ENCODE peak calls at places on chromosomes 3 and 15, in five cellular contexts. G, F, P, M and T are unnamed samples.

GRCh38 chr3:38397320-38397719 is 50.7 kb downstream of the XYLB start:
- DNase-seq in F (peak; percentile 20), G (no peak), M (no peak), P (no peak), T (no peak)

GRCh38 chr15:58228708-58229107 is 90.5 kb downstream of the AQP9 start:
- DNase-seq in F (peak; percentile 76), P (no peak), M (no peak), G (no peak), T (no peak)

GRCh38 chr3:87287025-87287424 is 10.6 kb upstream of the POU1F1 start:
- DNase-seq in G (no peak), F (peak; percentile 59), P (no peak), M (no peak), T (no peak)

GRCh38 chr3:43876648-43877047 is 185.9 kb downstream of the ABHD5 start:
- DNase-seq in P (no peak), F (no peak), M (no peak), G (no peak), T (no peak)

GRCh38 chr3:192851821-192852352 is 65.8 kb downstream of the MB21D2 start:
- DNase-seq in F (peak; percentile 33), P (peak; percentile 15), G (no peak), M (peak; percentile 71), T (peak; percentile 91)

GRCh38 chr15:40115670-40116093 is 7.0 kb upstream of the BMF start:
- DNase-seq in M (peak; percentile 30), F (no peak), G (no peak), P (no peak), T (peak; percentile 87)

GRCh38 chr3:134516905-134517304 is 31.0 kb downstream of the CEP63 start:
- DNase-seq in M (no peak), G (no peak), P (no peak), F (no peak), T (no peak)

GRCh38 chr3:45168451-45168850 is 22.3 kb upstream of the CDCP1 start:
- DNase-seq in P (no peak), G (no peak), M (no peak), F (no peak), T (no peak)

GRCh38 chr3:134847349-134847748 is 52.3 kb downstream of the EPHB1 start:
- DNase-seq in F (no peak), M (no peak), G (peak; percentile 11), P (no peak), T (no peak)

GRCh38 chr3:26437678-26438077 is 184.9 kb upstream of the LRRC3B start:
- DNase-seq in M (no peak), F (peak; percentile 69), G (no peak), P (no peak), T (no peak)

GRCh38 chr3:114093596-114093995 is 37.1 kb downstream of the QTRT2 start:
- DNase-seq in G (no peak), P (no peak), M (peak; percentile 48), F (peak; percentile 81), T (peak; percentile 24)

GRCh38 chr3:143594217-143594616 is 254.1 kb downstream of the SLC9A9 start:
- DNase-seq in G (no peak), P (no peak), M (no peak), F (no peak), T (no peak)

GRCh38 chr15:66186049-66186825 is 67.3 kb downstream of the MEGF11 start:
- DNase-seq in M (no peak), G (no peak), P (no peak), F (no peak), T (peak; percentile 68)

GRCh38 chr15:67359431-67360082 is 105.0 kb downstream of the IQCH start:
- DNase-seq in M (no peak), F (no peak), P (no peak), G (no peak), T (no peak)

GRCh38 chr3:64399205-64399800 is 174.0 kb upstream of the PRICKLE2 start:
- DNase-seq in G (no peak), M (no peak), F (peak; percentile 60), P (no peak), T (no peak)

GRCh38 chr3:106117490-106117858 is 248.7 kb upstream of the CBLB start:
- DNase-seq in P (no peak), F (no peak), M (no peak), G (no peak), T (no peak)

GRCh38 chr15:84766461-84767005 is 18.1 kb downstream of the ZNF592 start:
- DNase-seq in F (no peak), M (no peak), G (no peak), P (no peak), T (no peak)

GRCh38 chr3:99396651-99397050 is 241.7 kb upstream of the COL8A1 start:
- DNase-seq in G (no peak), P (no peak), F (no peak), M (no peak), T (no peak)

GRCh38 chr15:42084465-42085235 is 9.7 kb downstream of the PLA2G4D start:
- DNase-seq in P (no peak), M (peak; percentile 61), F (peak; percentile 42), G (peak; percentile 75), T (peak; percentile 91)

GRCh38 chr15:90343391-90343790 is 8.7 kb upstream of the ZNF774 start:
- DNase-seq in P (no peak), F (peak; percentile 41), M (peak; percentile 49), G (no peak), T (no peak)

GRCh38 chr3:137988152-137988551 is 21.8 kb upstream of the CLDN18 start:
- DNase-seq in F (no peak), P (no peak), G (no peak), M (no peak), T (no peak)

GRCh38 chr15:78418681-78419080 is 19.3 kb upstream of the IREB2 start:
- DNase-seq in M (no peak), P (no peak), F (no peak), G (peak; percentile 17), T (peak; percentile 52)

GRCh38 chr15:58179741-58180381 is 41.7 kb downstream of the AQP9 start:
- DNase-seq in P (no peak), G (no peak), M (no peak), F (no peak), T (no peak)

GRCh38 chr3:175386630-175387029 is 527.5 kb downstream of the NAALADL2 start:
- DNase-seq in F (peak; percentile 96), G (no peak), P (no peak), M (no peak), T (no peak)

GRCh38 chr3:16370872-16371740 is 106.1 kb downstream of the OXNAD1 start:
- DNase-seq in F (no peak), P (no peak), M (no peak), G (no peak), T (no peak)

GRCh38 chr15:82197734-82198594 is 64.6 kb downstream of the EFL1 start:
- DNase-seq in P (no peak), G (peak; percentile 74), F (peak; percentile 86), M (peak; percentile 60), T (peak; percentile 66)

GRCh38 chr3:14216257-14217048 is 37.8 kb downstream of the LSM3 start:
- DNase-seq in F (no peak), G (no peak), M (peak; percentile 38), P (peak; percentile 51), T (no peak)

GRCh38 chr15:30865257-30865656 is 38.5 kb upstream of the FAN1 start:
- DNase-seq in M (no peak), G (no peak), P (no peak), F (no peak), T (no peak)

GRCh38 chr3:99903844-99904243 is 86.2 kb downstream of the CMSS1 start:
- DNase-seq in F (no peak), M (no peak), G (no peak), P (no peak), T (no peak)

GRCh38 chr3:17491601-17492000 is 250.8 kb downstream of the TBC1D5 start:
- DNase-seq in G (no peak), P (no peak), F (peak; percentile 81), M (no peak), T (no peak)

GRCh38 chr3:62911531-62911930 is 36.3 kb upstream of the CADPS start:
- DNase-seq in P (no peak), F (no peak), G (no peak), M (no peak), T (no peak)

GRCh38 chr3:46667657-46668056 is 25.8 kb downstream of the ALS2CL start:
- DNase-seq in G (peak; percentile 58), P (no peak), M (no peak), F (no peak), T (peak; percentile 84)

GRCh38 chr3:187291001-187291511 is 481 bp downstream of the MASP1 start:
- DNase-seq in P (no peak), G (no peak), F (peak; percentile 24), M (no peak), T (no peak)
- H3K4me3 ChIP-seq in P (peak overlapping the region; percentile 27), G (peak overlapping the region; percentile 64), F (no peak overlapping the region), M (peak overlapping the region; percentile 61), T (no peak overlapping the region)

DNA sequence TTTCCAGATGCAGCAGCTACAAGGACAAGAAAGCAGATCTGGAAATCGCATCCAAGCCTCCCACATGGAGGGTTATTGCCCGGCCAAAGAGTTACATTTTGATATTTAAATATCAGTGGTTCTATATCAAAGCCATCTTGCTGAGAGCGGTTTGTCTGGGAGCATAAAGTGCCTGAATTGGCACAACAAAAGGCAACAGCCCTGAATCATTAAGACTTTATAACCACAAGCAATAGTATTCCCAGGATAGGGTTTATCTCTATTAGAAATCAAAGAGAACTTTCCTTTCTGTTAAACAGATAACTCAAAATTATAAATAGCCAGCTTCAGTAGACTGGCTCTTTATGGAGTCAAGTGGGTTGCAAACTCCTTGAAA is 564.7 kb downstream of the ROBO1 start:
- DNase-seq in F (no peak), M (no peak), G (no peak), P (no peak), T (no peak)
- H3K4me3 ChIP-seq in F (no peak overlapping the region), M (no peak overlapping the region), G (no peak overlapping the region), P (no peak overlapping the region), T (no peak overlapping the region)

GRCh38 chr15:99209326-99209725 is 40.1 kb downstream of the TTC23 start:
- DNase-seq in M (peak; percentile 27), F (no peak), G (no peak), P (no peak), T (no peak)

GRCh38 chr15:99210334-99210733 is 39.0 kb downstream of the TTC23 start:
- DNase-seq in P (no peak), G (no peak), M (no peak), F (no peak), T (no peak)

GRCh38 chr15:99211926-99212325 is 37.5 kb downstream of the TTC23 start:
- DNase-seq in P (no peak), M (no peak), F (peak; percentile 11), G (no peak), T (no peak)

GRCh38 chr15:99213187-99213811 is 36.1 kb downstream of the TTC23 start:
- DNase-seq in P (peak; percentile 18), F (peak; percentile 78), G (no peak), M (peak; percentile 81), T (peak; percentile 69)

GRCh38 chr15:99212401-99212800 is 37.0 kb downstream of the TTC23 start:
- DNase-seq in F (peak; percentile 66), G (no peak), P (no peak), M (peak; percentile 26), T (no peak)
- H3K4me3 ChIP-seq in F (no peak overlapping the region), G (no peak overlapping the region), P (no peak overlapping the region), M (no peak overlapping the region), T (no peak overlapping the region)

DNA sequence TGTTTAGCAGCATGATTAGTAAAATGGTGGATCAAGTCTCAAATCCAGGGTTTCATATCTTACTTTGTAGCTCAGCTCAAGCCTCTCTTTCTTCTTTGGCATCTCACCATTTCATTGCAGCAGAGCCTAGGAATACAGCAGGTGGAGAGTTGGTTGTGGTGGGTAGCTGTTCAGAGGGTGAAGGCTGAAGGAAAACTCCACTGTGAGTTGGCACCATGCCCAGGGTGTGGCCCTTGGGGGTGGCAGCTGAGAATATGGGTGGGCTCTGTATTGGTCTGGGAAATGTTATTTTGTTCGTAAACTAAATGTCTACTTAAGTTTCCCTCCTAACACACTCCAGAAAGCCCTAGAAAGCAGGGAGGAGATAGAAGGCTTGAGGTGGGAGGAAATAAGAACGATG is 1.7 kb upstream of the MAP1A start:
- DNase-seq in F (no peak), G (no peak), P (no peak), M (no peak), T (peak; percentile 83)
- H3K4me3 ChIP-seq in F (no peak overlapping the region), G (peak overlapping the region; percentile 79), P (no peak overlapping the region), M (no peak overlapping the region), T (no peak overlapping the region)